ENCODE peak calls at places on chromosomes 3 and 15, in five cellular contexts. Y, U, X, H and N are unnamed samples.

GRCh38 chr15:74768099-74768770 is 13.6 kb upstream of the CSK start:
- DNase-seq in Y (no peak), U (no peak), X (no peak), H (no peak), N (no peak)

GRCh38 chr15:69665641-69666091 is 213.0 kb downstream of the RPLP1 start:
- DNase-seq in Y (no peak), U (no peak), X (no peak), H (no peak), N (no peak)

GRCh38 chr15:30041868-30042267 is 40.9 kb upstream of the GOLGA8J start:
- DNase-seq in Y (no peak), U (no peak), X (no peak), H (no peak), N (no peak)

GRCh38 chr15:98955980-98956723 is 51.4 kb downstream of the PGPEP1L start:
- DNase-seq in Y (peak), U (no peak), X (no peak), H (no peak), N (no peak)

GRCh38 chr15:42131826-42132806 is 24.3 kb downstream of the PLA2G4F start:
- DNase-seq in Y (no peak), U (no peak), X (no peak), H (no peak), N (no peak)

GRCh38 chr15:41501191-41501917 is 7.7 kb downstream of the ITPKA start:
- DNase-seq in Y (no peak), U (no peak), X (peak), H (no peak), N (no peak)

GRCh38 chr15:20280933-20281463 is 260.6 kb downstream of the GOLGA6L6 start:
- DNase-seq in Y (no peak), U (no peak), X (no peak), H (no peak), N (no peak)

GRCh38 chr15:61327019-61327631 is 98.0 kb upstream of the RORA start:
- DNase-seq in Y (peak), U (no peak), X (no peak), H (no peak), N (no peak)

GRCh38 chr3:52518723-52519444 is 14.8 kb downstream of the NT5DC2 start:
- DNase-seq in Y (no peak), U (no peak), X (no peak), H (no peak), N (no peak)

GRCh38 chr3:23115171-23115877 is 87.8 kb upstream of the UBE2E2 start:
- DNase-seq in Y (no peak), U (no peak), X (no peak), H (peak), N (no peak)

GRCh38 chr3:127740136-127740915 is 67.6 kb downstream of the ABTB1 start:
- DNase-seq in Y (no peak), U (no peak), X (no peak), H (peak), N (no peak)

GRCh38 chr15:40593588-40594428 is at the start of gene KNL1:
- DNase-seq in Y (peak), U (peak), X (peak), H (peak), N (peak)

GRCh38 chr15:71329509-71330260 is 214.4 kb downstream of the THSD4 start:
- DNase-seq in Y (no peak), U (peak), X (no peak), H (peak), N (peak)

GRCh38 chr3:20043398-20043797 is 3.2 kb downstream of the KAT2B start:
- DNase-seq in Y (peak), U (no peak), X (no peak), H (peak), N (no peak)

GRCh38 chr3:32237670-32238026 is 832 bp upstream of the CMTM8 start:
- DNase-seq in Y (no peak), U (no peak), X (no peak), H (no peak), N (no peak)

GRCh38 chr15:58361291-58361759 is 70.5 kb upstream of the LIPC start:
- DNase-seq in Y (no peak), U (peak), X (peak), H (peak), N (no peak)

GRCh38 chr3:30368978-30369377 is 237.4 kb upstream of the TGFBR2 start:
- DNase-seq in Y (no peak), U (peak), X (no peak), H (peak), N (no peak)

GRCh38 chr15:89167267-89168176 is 53.9 kb downstream of the RLBP1 start:
- DNase-seq in Y (no peak), U (no peak), X (peak), H (peak), N (peak)

GRCh38 chr15:73322665-73323373 is 45.9 kb downstream of the HCN4 start:
- DNase-seq in Y (no peak), U (no peak), X (no peak), H (peak), N (no peak)

GRCh38 chr3:88031543-88032148 is 27.2 kb downstream of the CGGBP1 start:
- DNase-seq in Y (no peak), U (peak), X (peak), H (peak), N (no peak)

GRCh38 chr15:28109626-28110415 is 10.7 kb upstream of the OCA2 start:
- DNase-seq in Y (peak), U (no peak), X (no peak), H (no peak), N (no peak)

GRCh38 chr3:194779729-194780224 is 94.1 kb downstream of the FAM43A start:
- DNase-seq in Y (peak), U (no peak), X (no peak), H (peak), N (peak)

GRCh38 chr3:82978368-82978767 is 1216.9 kb upstream of the GBE1 start:
- DNase-seq in Y (no peak), U (no peak), X (no peak), H (no peak), N (no peak)

GRCh38 chr3:165854696-165855095 is 17.5 kb upstream of the BCHE start:
- DNase-seq in Y (no peak), U (no peak), X (no peak), H (peak), N (no peak)

GRCh38 chr3:86937306-86937791 is 53.6 kb downstream of the VGLL3 start:
- DNase-seq in Y (no peak), U (peak), X (peak), H (peak), N (no peak)

GRCh38 chr3:83968386-83968785 is 990.4 kb upstream of the CADM2 start:
- DNase-seq in Y (no peak), U (no peak), X (no peak), H (no peak), N (no peak)

GRCh38 chr3:113097821-113098516 is 107.2 kb downstream of the GTPBP8 start:
- DNase-seq in Y (no peak), U (peak), X (peak), H (peak), N (peak)

GRCh38 chr15:60326824-60327654 is 70.7 kb downstream of the ANXA2 start:
- DNase-seq in Y (no peak), U (no peak), X (peak), H (peak), N (no peak)

GRCh38 chr3:29280675-29281264 is at the start of gene RBMS3:
- DNase-seq in Y (peak), U (peak), X (peak), H (peak), N (peak)

GRCh38 chr3:23991236-23992050 is 46.4 kb downstream of the NR1D2 start:
- DNase-seq in Y (no peak), U (no peak), X (peak), H (peak), N (no peak)

GRCh38 chr3:172096881-172097420 is 57.6 kb downstream of the FNDC3B start:
- DNase-seq in Y (peak), U (peak), X (peak), H (peak), N (no peak)